ENCODE peak calls at places on chromosomes 11 and 22, in six cellular contexts. D, O, Z, E, X and K are unnamed samples.

GRCh38 chr11:17798716-17799115 is 64.1 kb downstream of the KCNC1 start:
- DNase-seq in D (no peak), O (no peak), Z (no peak), E (no peak), X (no peak), K (no peak)

GRCh38 chr22:49310354-49310753 is 517.3 kb downstream of the BRD1 start:
- DNase-seq in D (no peak), O (peak; percentile 16), Z (peak; percentile 18), E (peak; percentile 6), X (no peak), K (peak; percentile 0)

GRCh38 chr11:106077609-106078517 is at the start of gene AASDHPPT:
- DNase-seq in D (peak; percentile 12), O (peak; percentile 34), Z (peak; percentile 61), E (no peak), X (peak; percentile 62), K (peak; percentile 54)

GRCh38 chr11:112285918-112286317 is 25.3 kb upstream of the PLET1 start:
- DNase-seq in D (no peak), O (no peak), Z (no peak), E (no peak), X (peak; percentile 55), K (no peak)

GRCh38 chr22:41681616-41682015 is 7.1 kb downstream of the SNU13 start:
- DNase-seq in D (no peak), O (no peak), Z (no peak), E (no peak), X (peak; percentile 18), K (no peak)

GRCh38 chr11:103378931-103379330 is 269.7 kb downstream of the DYNC2H1 start:
- DNase-seq in D (no peak), O (no peak), Z (no peak), E (no peak), X (peak; percentile 27), K (no peak)

GRCh38 chr22:29167032-29167911 is 38.4 kb upstream of the EMID1 start:
- DNase-seq in D (peak; percentile 99), O (no peak), Z (peak; percentile 20), E (no peak), X (no peak), K (no peak)

GRCh38 chr22:43118953-43119458 is 8.5 kb downstream of the BIK start:
- DNase-seq in D (peak; percentile 85), O (no peak), Z (no peak), E (no peak), X (peak; percentile 20), K (no peak)

GRCh38 chr22:46585340-46586122 is 34.7 kb upstream of the GRAMD4 start:
- DNase-seq in D (no peak), O (no peak), Z (no peak), E (no peak), X (no peak), K (no peak)

GRCh38 chr11:827146-827860 is 416 bp upstream of the CRACR2B start:
- DNase-seq in D (peak; percentile 86), O (peak; percentile 84), Z (no peak), E (no peak), X (no peak), K (peak; percentile 35)

GRCh38 chr11:7677071-7677470 is 3.8 kb upstream of the CYB5R2 start:
- DNase-seq in D (no peak), O (no peak), Z (no peak), E (no peak), X (peak; percentile 50), K (no peak)

GRCh38 chr11:23903044-23903704 is 593.7 kb upstream of the LUZP2 start:
- DNase-seq in D (no peak), O (no peak), Z (no peak), E (no peak), X (peak; percentile 96), K (no peak)

GRCh38 chr11:128187377-128187776 is 400.0 kb downstream of the ETS1 start:
- DNase-seq in D (no peak), O (no peak), Z (no peak), E (no peak), X (no peak), K (no peak)

GRCh38 chr11:86814775-86815174 is 14.4 kb downstream of the PRSS23 start:
- DNase-seq in D (no peak), O (no peak), Z (no peak), E (no peak), X (peak; percentile 52), K (no peak)

GRCh38 chr11:95413021-95413420 is 182.0 kb upstream of the SESN3 start:
- DNase-seq in D (no peak), O (no peak), Z (no peak), E (no peak), X (no peak), K (no peak)

GRCh38 chr11:79088967-79089366 is 351.9 kb downstream of the TENM4 start:
- DNase-seq in D (no peak), O (no peak), Z (no peak), E (no peak), X (no peak), K (no peak)

GRCh38 chr11:96014234-96014633 is 90.3 kb upstream of the MTMR2 start:
- DNase-seq in D (peak; percentile 48), O (no peak), Z (no peak), E (no peak), X (peak; percentile 78), K (no peak)

GRCh38 chr11:118522571-118523072 is 4.7 kb upstream of the TTC36 start:
- DNase-seq in D (no peak), O (no peak), Z (no peak), E (no peak), X (peak; percentile 54), K (peak; percentile 32)

GRCh38 chr22:24305260-24305692 is 34.6 kb downstream of the SPECC1L start:
- DNase-seq in D (no peak), O (no peak), Z (no peak), E (no peak), X (peak; percentile 81), K (no peak)

GRCh38 chr11:33320814-33321330 is 63.7 kb downstream of the HIPK3 start:
- DNase-seq in D (no peak), O (no peak), Z (no peak), E (no peak), X (peak; percentile 23), K (no peak)

GRCh38 chr11:33323421-33323820 is 66.2 kb downstream of the HIPK3 start:
- DNase-seq in D (no peak), O (no peak), Z (no peak), E (no peak), X (no peak), K (no peak)

GRCh38 chr11:33321483-33321882 is 64.3 kb downstream of the HIPK3 start:
- DNase-seq in D (peak; percentile 24), O (no peak), Z (no peak), E (no peak), X (no peak), K (no peak)

GRCh38 chr11:33317662-33318061 is 60.5 kb downstream of the HIPK3 start:
- DNase-seq in D (no peak), O (no peak), Z (no peak), E (no peak), X (peak; percentile 62), K (no peak)

DNA sequence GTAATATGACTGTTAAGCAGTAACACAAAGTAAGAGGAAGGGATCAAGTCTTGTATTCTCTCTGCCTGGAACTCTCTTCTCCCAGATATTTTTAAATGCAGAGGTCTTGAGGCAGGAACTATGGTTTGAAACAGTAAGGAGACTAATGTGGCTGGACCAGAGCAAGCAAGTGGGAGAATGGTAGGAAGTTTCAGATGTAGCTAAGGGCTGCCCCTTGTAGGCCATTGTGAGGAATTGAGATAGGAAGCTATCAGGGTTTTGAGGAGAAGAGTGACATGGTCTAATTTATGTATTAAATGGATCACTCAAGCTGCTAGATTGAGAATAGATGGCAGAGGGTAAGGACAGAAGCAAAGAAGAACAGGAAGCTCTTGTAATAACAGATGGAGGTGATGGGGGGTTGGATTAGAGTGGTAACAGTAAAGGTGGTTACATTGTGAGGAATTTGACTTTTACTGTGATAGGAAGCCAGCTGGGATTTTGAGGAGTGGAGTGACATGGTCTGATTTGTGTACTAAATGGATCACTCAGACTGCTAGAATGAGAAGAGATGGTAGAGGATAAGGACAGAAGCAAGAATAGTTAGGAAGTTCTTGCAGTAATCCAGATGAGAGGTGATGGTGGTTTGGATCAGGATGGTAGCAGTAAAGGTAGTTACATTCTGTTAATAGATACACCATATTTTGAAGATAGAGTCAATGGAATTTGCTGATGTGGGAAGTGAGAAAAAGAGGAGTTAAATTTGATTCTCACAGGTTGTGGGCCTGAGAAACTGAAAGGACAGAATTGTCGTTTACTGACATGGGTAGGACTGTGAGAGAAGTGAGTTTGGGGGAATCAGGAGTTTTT is 63.0 kb downstream of the HIPK3 start:
- DNase-seq in D (peak; percentile 36), O (no peak), Z (no peak), E (no peak), X (no peak), K (no peak)
- TF ChIP-seq CTCF in D (no peak), O (no peak), Z (no peak), E (no peak), X (no peak), K (no peak)

DNA sequence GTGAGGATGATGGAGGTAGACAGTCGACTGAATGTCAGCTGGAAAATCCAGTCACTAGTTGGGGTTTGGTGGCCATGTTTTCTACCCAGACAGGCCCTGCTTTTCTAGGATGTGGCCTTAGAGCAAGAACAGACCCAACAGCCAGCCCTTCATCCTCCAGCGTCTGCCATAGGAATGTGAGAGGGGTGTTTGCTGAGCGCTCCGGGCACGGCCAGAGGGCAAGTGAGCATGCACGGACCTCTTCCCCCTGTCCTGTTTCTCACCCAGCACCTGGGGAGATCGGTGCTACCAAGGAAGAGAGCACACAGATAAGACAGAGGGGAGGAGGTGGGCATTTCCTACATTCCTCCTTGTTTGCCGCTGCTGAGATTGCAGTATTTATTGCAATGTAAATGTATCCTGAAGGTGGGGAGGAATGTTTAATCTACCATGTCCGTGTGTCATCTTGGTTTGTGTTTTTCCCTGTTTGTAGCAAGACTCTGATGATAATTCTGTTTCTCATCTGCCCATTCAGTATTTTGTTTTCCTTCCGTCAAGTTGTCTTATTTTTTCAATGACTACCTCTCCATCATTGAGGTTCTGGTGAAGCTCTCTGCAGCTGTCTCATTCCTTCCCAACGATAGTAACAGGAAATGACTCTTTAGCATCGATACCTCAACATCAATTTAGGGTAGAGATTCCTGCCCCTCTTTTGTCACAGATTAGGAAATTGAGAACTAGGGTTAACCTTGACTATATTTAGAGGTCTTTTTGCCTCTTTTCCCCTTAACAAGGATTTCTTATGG is 4.9 kb upstream of the ATF4 start:
- DNase-seq in D (no peak), O (no peak), Z (no peak), E (no peak), X (no peak), K (no peak)
- TF ChIP-seq CTCF in D (no peak), O (no peak), Z (no peak), E (no peak), X (no peak), K (no peak)

DNA sequence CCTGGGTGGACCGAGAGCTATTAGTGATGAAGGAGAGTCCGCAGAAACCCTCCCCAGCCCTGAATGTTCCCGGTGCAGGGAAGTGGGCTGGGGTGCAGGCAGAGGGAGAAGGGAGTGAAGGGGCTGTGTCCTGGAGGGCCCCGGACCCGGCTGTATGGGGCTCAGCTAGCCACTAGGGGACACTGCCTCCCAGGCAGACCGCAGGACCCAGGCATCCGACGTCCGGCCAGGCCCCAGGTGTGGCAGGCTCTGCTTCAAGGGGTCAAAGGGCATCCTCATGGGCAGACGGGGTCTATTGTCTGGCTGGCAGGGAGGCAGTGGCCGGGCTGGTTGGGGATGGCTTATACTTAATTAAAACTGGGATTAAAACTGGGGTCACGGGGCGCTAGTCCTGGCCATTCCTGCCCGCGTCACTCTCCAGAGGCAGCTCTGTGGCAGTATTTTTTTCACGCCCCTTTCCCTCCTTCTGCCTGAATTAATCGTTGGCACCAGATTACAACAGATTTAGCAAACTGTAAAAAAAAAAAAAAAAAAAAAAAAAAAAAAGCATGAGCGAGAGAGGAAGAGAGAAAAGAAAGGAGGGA is 5.0 kb downstream of the FLRT1 start:
- DNase-seq in D (peak; percentile 19), O (no peak), Z (no peak), E (no peak), X (no peak), K (no peak)
- TF ChIP-seq CTCF in D (peak; percentile 30), O (no peak), Z (peak; percentile 31), E (peak; percentile 35), X (peak; percentile 41), K (no peak)

GRCh38 chr22:32444068-32444467 is 20.2 kb downstream of the BPIFC start:
- DNase-seq in D (peak; percentile 55), O (no peak), Z (no peak), E (no peak), X (no peak), K (peak; percentile 15)
- TF ChIP-seq CTCF in D (peak; percentile 54), O (no peak), Z (peak; percentile 31), E (no peak), X (no peak), K (no peak)